ENCODE peak calls at places on chromosomes 3 and 15, in six cellular contexts. One of them, this sample, is unnamed.

GRCh38 chr15:58063612-58064011 is 1.9 kb downstream of the ALDH1A2 start:
- DNase-seq in NCI-H510A treated with DMSO at 0.1 percent for 48 hours: no peak
- DNase-seq in hippocampal formation: no peak
- DNase-seq in anterior cingulate cortex: no peak
- DNase-seq in stimulated activated effector memory CD8-positive, alpha-beta T cell treated with anti-CD3 and anti-CD28 coated beads, Interleukin-12 subunit alpha, Interleukin-12 subunit beta, amount 100 ng/mL, for 72 hours: no peak
- DNase-seq in WTC11: no peak
- DNase-seq in this sample: no peak

GRCh38 chr3:125401402-125401801 is 26.3 kb upstream of the ZNF148 start:
- DNase-seq in WTC11: no peak
- DNase-seq in stimulated activated effector memory CD8-positive, alpha-beta T cell treated with anti-CD3 and anti-CD28 coated beads, Interleukin-12 subunit alpha, Interleukin-12 subunit beta, amount 100 ng/mL, for 72 hours: no peak
- DNase-seq in NCI-H510A treated with DMSO at 0.1 percent for 48 hours: no peak
- DNase-seq in hippocampal formation: no peak
- DNase-seq in anterior cingulate cortex: no peak
- DNase-seq in this sample: no peak

GRCh38 chr3:131608741-131609140 is 106.0 kb upstream of the MRPL3 start:
- DNase-seq in stimulated activated effector memory CD8-positive, alpha-beta T cell treated with anti-CD3 and anti-CD28 coated beads, Interleukin-12 subunit alpha, Interleukin-12 subunit beta, amount 100 ng/mL, for 72 hours: no peak
- DNase-seq in WTC11: no peak
- DNase-seq in hippocampal formation: no peak
- DNase-seq in anterior cingulate cortex: no peak
- DNase-seq in NCI-H510A treated with DMSO at 0.1 percent for 48 hours: no peak
- DNase-seq in this sample: no peak

GRCh38 chr3:15768421-15769255 is 29.1 kb downstream of the ANKRD28 start:
- DNase-seq in NCI-H510A treated with DMSO at 0.1 percent for 48 hours: no peak
- DNase-seq in stimulated activated effector memory CD8-positive, alpha-beta T cell treated with anti-CD3 and anti-CD28 coated beads, Interleukin-12 subunit alpha, Interleukin-12 subunit beta, amount 100 ng/mL, for 72 hours: no peak
- DNase-seq in WTC11: no peak
- DNase-seq in anterior cingulate cortex: no peak
- DNase-seq in hippocampal formation: no peak
- DNase-seq in this sample: no peak

GRCh38 chr3:58093573-58094195 is 85.5 kb downstream of the FLNB start:
- DNase-seq in anterior cingulate cortex: no peak
- DNase-seq in stimulated activated effector memory CD8-positive, alpha-beta T cell treated with anti-CD3 and anti-CD28 coated beads, Interleukin-12 subunit alpha, Interleukin-12 subunit beta, amount 100 ng/mL, for 72 hours: no peak
- DNase-seq in NCI-H510A treated with DMSO at 0.1 percent for 48 hours: no peak
- DNase-seq in hippocampal formation: no peak
- DNase-seq in WTC11: no peak
- DNase-seq in this sample: no peak

GRCh38 chr3:4979401-4980228 is at the start of gene BHLHE40:
- DNase-seq in NCI-H510A treated with DMSO at 0.1 percent for 48 hours: peak
- DNase-seq in stimulated activated effector memory CD8-positive, alpha-beta T cell treated with anti-CD3 and anti-CD28 coated beads, Interleukin-12 subunit alpha, Interleukin-12 subunit beta, amount 100 ng/mL, for 72 hours: peak
- DNase-seq in hippocampal formation: no peak
- DNase-seq in anterior cingulate cortex: no peak
- DNase-seq in WTC11: peak
- DNase-seq in this sample: peak

GRCh38 chr3:50675179-50676030 is 678 bp downstream of the DOCK3 start:
- DNase-seq in hippocampal formation: peak
- DNase-seq in stimulated activated effector memory CD8-positive, alpha-beta T cell treated with anti-CD3 and anti-CD28 coated beads, Interleukin-12 subunit alpha, Interleukin-12 subunit beta, amount 100 ng/mL, for 72 hours: peak
- DNase-seq in NCI-H510A treated with DMSO at 0.1 percent for 48 hours: no peak
- DNase-seq in WTC11: peak
- DNase-seq in anterior cingulate cortex: peak
- DNase-seq in this sample: no peak

GRCh38 chr15:83714888-83715287 is 61.0 kb downstream of the ADAMTSL3 start:
- DNase-seq in stimulated activated effector memory CD8-positive, alpha-beta T cell treated with anti-CD3 and anti-CD28 coated beads, Interleukin-12 subunit alpha, Interleukin-12 subunit beta, amount 100 ng/mL, for 72 hours: no peak
- DNase-seq in NCI-H510A treated with DMSO at 0.1 percent for 48 hours: no peak
- DNase-seq in anterior cingulate cortex: no peak
- DNase-seq in hippocampal formation: no peak
- DNase-seq in WTC11: no peak
- DNase-seq in this sample: no peak

GRCh38 chr15:34018021-34018645 is 20.9 kb downstream of the AVEN start:
- DNase-seq in anterior cingulate cortex: no peak
- DNase-seq in WTC11: no peak
- DNase-seq in NCI-H510A treated with DMSO at 0.1 percent for 48 hours: no peak
- DNase-seq in stimulated activated effector memory CD8-positive, alpha-beta T cell treated with anti-CD3 and anti-CD28 coated beads, Interleukin-12 subunit alpha, Interleukin-12 subunit beta, amount 100 ng/mL, for 72 hours: peak
- DNase-seq in hippocampal formation: no peak
- DNase-seq in this sample: no peak

GRCh38 chr15:50607129-50607528 is 60.7 kb upstream of the USP50 start:
- DNase-seq in hippocampal formation: no peak
- DNase-seq in stimulated activated effector memory CD8-positive, alpha-beta T cell treated with anti-CD3 and anti-CD28 coated beads, Interleukin-12 subunit alpha, Interleukin-12 subunit beta, amount 100 ng/mL, for 72 hours: no peak
- DNase-seq in NCI-H510A treated with DMSO at 0.1 percent for 48 hours: no peak
- DNase-seq in WTC11: no peak
- DNase-seq in anterior cingulate cortex: no peak
- DNase-seq in this sample: no peak

This sample was measured in pons.